ENCODE peak calls at places on chromosomes 3 and 15, in seven cellular contexts. Y, S, V, K, D, B and L are unnamed samples.
A peak's percentile ranks its signal among the peaks of the same experiment; 100 is the strongest.

GRCh38 chr15:40944510-40945296 is 8.6 kb upstream of the CHAC1 start:
- DNase-seq in Y (no peak), S (no peak), V (no peak), K (no peak), D (no peak), B (no peak), L (no peak)

GRCh38 chr3:105997800-105998526 is 129.2 kb upstream of the CBLB start:
- DNase-seq in Y (no peak), S (no peak), V (no peak), K (no peak), D (peak; percentile 58), B (no peak), L (peak; percentile 60)

GRCh38 chr3:100400424-100400781 is 486 bp downstream of the TOMM70 start:
- DNase-seq in Y (peak; percentile 26), S (peak; percentile 17), V (peak; percentile 37), K (peak; percentile 57), D (peak; percentile 37), B (no peak), L (peak; percentile 42)

GRCh38 chr15:40353697-40354096 is 2.9 kb downstream of the PHGR1 start:
- DNase-seq in Y (no peak), S (no peak), V (no peak), K (no peak), D (no peak), B (no peak), L (no peak)

GRCh38 chr15:79116771-79117170 is 26.2 kb upstream of the RASGRF1 start:
- DNase-seq in Y (no peak), S (no peak), V (no peak), K (no peak), D (no peak), B (no peak), L (no peak)

GRCh38 chr15:101193063-101193712 is 58.7 kb downstream of the CHSY1 start:
- DNase-seq in Y (no peak), S (peak; percentile 55), V (no peak), K (no peak), D (no peak), B (no peak), L (no peak)

GRCh38 chr15:63968122-63968524 is 78.2 kb downstream of the DAPK2 start:
- DNase-seq in Y (no peak), S (no peak), V (no peak), K (no peak), D (no peak), B (no peak), L (no peak)

GRCh38 chr3:153462550-153462949 is 300.5 kb downstream of the RAP2B start:
- DNase-seq in Y (peak; percentile 50), S (no peak), V (no peak), K (no peak), D (no peak), B (no peak), L (no peak)

GRCh38 chr15:90674476-90674875 is 42.7 kb upstream of the BLM start:
- DNase-seq in Y (no peak), S (no peak), V (no peak), K (no peak), D (no peak), B (no peak), L (no peak)

GRCh38 chr15:69668049-69668705 is 215.6 kb downstream of the RPLP1 start:
- DNase-seq in Y (no peak), S (no peak), V (no peak), K (no peak), D (no peak), B (no peak), L (no peak)

GRCh38 chr3:59248976-59249375 is 199.2 kb upstream of the CFAP20DC start:
- DNase-seq in Y (no peak), S (no peak), V (no peak), K (peak; percentile 39), D (no peak), B (no peak), L (no peak)

GRCh38 chr3:53109190-53109589 is 21.0 kb downstream of the RFT1 start:
- DNase-seq in Y (no peak), S (no peak), V (no peak), K (no peak), D (no peak), B (no peak), L (no peak)

GRCh38 chr3:196788509-196788908 is 48.9 kb downstream of the PAK2 start:
- DNase-seq in Y (no peak), S (no peak), V (no peak), K (no peak), D (no peak), B (no peak), L (no peak)

GRCh38 chr3:196790636-196791035 is 51.0 kb downstream of the PAK2 start:
- DNase-seq in Y (no peak), S (no peak), V (no peak), K (no peak), D (no peak), B (no peak), L (no peak)

GRCh38 chr3:196792771-196793170 is 53.1 kb downstream of the PAK2 start:
- DNase-seq in Y (no peak), S (no peak), V (no peak), K (peak; percentile 58), D (no peak), B (no peak), L (peak; percentile 40)

GRCh38 chr3:196793224-196793623 is 53.6 kb downstream of the PAK2 start:
- DNase-seq in Y (no peak), S (no peak), V (no peak), K (peak; percentile 92), D (no peak), B (no peak), L (peak; percentile 80)

DNA sequence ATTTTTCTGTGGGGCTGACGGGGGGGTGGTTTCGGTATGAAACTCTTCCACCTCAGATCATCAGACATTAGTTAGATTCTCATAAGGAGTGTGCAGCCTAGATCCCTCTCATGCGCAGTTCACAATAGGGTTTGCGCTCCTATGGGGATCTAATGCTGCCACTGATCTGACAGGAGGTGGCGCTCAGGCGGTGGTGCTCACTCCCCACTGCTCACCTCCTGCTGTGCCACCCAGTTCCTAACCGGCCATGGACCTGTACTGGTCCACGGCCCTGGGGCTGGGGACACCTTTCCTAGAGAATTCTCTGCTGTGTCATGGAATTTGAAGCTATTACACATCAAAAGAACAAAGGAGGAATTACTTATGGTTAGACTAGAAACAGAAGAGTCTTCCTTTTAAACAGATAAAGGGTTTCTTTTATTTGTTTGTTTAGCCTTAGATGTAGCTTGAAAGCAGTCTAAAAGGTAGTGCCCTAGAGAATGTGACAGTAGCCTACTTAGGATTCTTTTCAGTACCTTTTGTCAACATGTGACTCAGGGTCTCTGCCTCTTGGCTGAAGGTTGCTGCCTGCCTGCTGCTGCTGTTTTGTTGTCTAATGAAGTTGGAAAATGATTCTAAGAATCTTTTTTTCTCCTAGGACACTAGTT is 50.2 kb downstream of the PAK2 start:
- DNase-seq in Y (no peak), S (no peak), V (no peak), K (no peak), D (no peak), B (no peak), L (no peak)
- H3K9me3 ChIP-seq in Y (no peaks in the 10 kb centered on the region), S (no peaks in the 10 kb centered on the region), V (no peaks in the 10 kb centered on the region), K (no peaks in the 10 kb centered on the region), D (no peaks in the 10 kb centered on the region), B (no peaks in the 10 kb centered on the region), L (no peaks in the 10 kb centered on the region)

DNA sequence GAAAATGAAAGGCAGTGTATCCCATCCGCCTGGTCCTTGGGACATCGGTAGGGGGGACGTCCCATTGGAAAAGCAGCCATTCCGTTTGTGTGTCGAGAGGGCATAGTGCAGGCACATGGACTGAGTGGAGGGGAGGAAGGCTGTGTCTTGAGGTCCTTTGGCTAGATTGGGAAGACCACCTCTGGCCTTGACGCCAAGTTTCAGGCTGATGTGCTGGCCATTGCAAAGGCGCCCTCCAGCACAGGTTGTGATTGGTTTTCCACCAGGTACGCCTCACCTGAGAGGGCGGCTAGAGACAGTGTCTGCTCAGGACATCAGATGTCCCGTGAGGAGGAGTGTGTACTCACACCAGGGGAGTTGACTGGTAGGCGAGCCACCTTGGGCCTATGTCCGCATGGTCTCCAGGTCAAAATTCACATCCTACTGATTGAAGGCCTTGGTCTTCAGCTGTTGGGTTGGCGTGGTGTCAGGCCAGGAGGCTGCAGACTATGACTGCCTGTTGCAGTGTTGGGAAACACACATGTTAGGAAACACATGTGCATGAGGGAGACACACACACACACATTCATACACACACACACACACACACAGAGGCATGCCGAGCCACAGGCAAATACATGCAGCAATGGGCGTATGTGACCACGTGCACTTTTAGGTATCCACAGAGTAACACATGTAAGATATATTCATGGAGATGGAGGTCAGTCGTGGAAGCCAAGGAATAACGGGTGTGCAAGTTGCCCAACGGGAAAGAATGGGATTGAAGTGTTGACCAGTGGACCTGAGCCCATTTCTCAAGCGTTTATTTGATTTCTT is 98.4 kb downstream of the SNRPN start:
- DNase-seq in Y (no peak), S (no peak), V (no peak), K (no peak), D (no peak), B (no peak), L (no peak)
- H3K9me3 ChIP-seq in Y (peaks cover 30% of the 10 kb centered on the region), S (peaks cover 100% of the 10 kb centered on the region), V (peaks cover 22% of the 10 kb centered on the region), K (peaks cover 57% of the 10 kb centered on the region), D (no peaks in the 10 kb centered on the region), B (no peaks in the 10 kb centered on the region), L (peaks cover 67% of the 10 kb centered on the region)

GRCh38 chr15:25065876-25066275 is 111.1 kb downstream of the SNRPN start:
- DNase-seq in Y (no peak), S (no peak), V (no peak), K (no peak), D (no peak), B (no peak), L (no peak)
- H3K9me3 ChIP-seq in Y (peaks cover 46% of the 10 kb centered on the region), S (peaks cover 100% of the 10 kb centered on the region), V (peaks cover 11% of the 10 kb centered on the region), K (peaks cover 86% of the 10 kb centered on the region), D (peaks cover 19% of the 10 kb centered on the region), B (no peaks in the 10 kb centered on the region), L (peaks cover 63% of the 10 kb centered on the region)

DNA sequence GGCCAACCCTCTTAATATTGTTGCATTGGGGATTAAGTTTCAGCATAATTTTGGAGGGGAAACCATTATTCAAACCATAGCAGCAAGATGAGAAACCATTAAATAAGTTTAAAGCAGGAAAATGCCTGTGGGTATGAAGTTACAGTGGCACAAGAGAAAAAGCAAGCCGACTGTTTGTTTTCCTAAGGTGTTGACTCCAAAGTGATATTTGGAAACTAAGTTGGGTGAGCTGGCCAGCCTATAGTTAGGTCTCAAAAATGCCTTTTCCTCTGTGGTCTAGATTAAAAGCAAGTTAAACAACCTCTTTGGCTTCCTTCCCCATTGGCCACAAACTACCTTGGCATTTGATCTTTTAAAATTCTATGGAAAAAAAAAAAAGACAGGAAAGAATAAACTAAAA is 419.8 kb upstream of the AZI2 start:
- DNase-seq in Y (no peak), S (no peak), V (no peak), K (no peak), D (no peak), B (no peak), L (no peak)
- H3K9me3 ChIP-seq in Y (no peaks in the 10 kb centered on the region), S (peaks cover 19% of the 10 kb centered on the region), V (no peaks in the 10 kb centered on the region), K (no peaks in the 10 kb centered on the region), D (no peaks in the 10 kb centered on the region), B (no peaks in the 10 kb centered on the region), L (no peaks in the 10 kb centered on the region)

GRCh38 chr3:170942011-170942410 is 33.6 kb upstream of the EIF5A2 start:
- DNase-seq in Y (no peak), S (no peak), V (no peak), K (no peak), D (no peak), B (no peak), L (no peak)
- H3K9me3 ChIP-seq in Y (no peaks in the 10 kb centered on the region), S (peaks cover 10% of the 10 kb centered on the region), V (no peaks in the 10 kb centered on the region), K (no peaks in the 10 kb centered on the region), D (no peaks in the 10 kb centered on the region), B (no peaks in the 10 kb centered on the region), L (no peaks in the 10 kb centered on the region)

GRCh38 chr3:43335799-43336198 is 49.5 kb downstream of the SNRK start:
- DNase-seq in Y (no peak), S (no peak), V (no peak), K (no peak), D (no peak), B (no peak), L (no peak)
- H3K9me3 ChIP-seq in Y (peaks cover 4% of the 10 kb centered on the region), S (peaks cover 26% of the 10 kb centered on the region), V (peaks cover 6% of the 10 kb centered on the region), K (no peaks in the 10 kb centered on the region), D (no peaks in the 10 kb centered on the region), B (no peaks in the 10 kb centered on the region), L (peaks cover 35% of the 10 kb centered on the region)

GRCh38 chr15:46946953-46947352 is 770.4 kb upstream of the SEMA6D start:
- DNase-seq in Y (no peak), S (no peak), V (no peak), K (no peak), D (no peak), B (no peak), L (no peak)
- H3K9me3 ChIP-seq in Y (no peaks in the 10 kb centered on the region), S (no peaks in the 10 kb centered on the region), V (no peaks in the 10 kb centered on the region), K (no peaks in the 10 kb centered on the region), D (no peaks in the 10 kb centered on the region), B (no peaks in the 10 kb centered on the region), L (no peaks in the 10 kb centered on the region)